ENCODE peak calls at places on chromosomes 1 and 21, in ten cellular contexts. E is GDM1, J is fibroblast of the conjunctiva, R is neural progenitor cell, P is mucosa of gallbladder, T is right lobe of liver, C is glomerular endothelial cell, U is lower lobe of right lung, Z is midbrain, H is nucleus accumbens. Y is an unnamed sample.

GRCh38 chr1:205693421-205693991 is 13.2 kb upstream of the SLC45A3 start:
- DNase-seq in H (no peak), U (no peak), E (no peak), P (no peak), J (no peak), Z (no peak), R (no peak), T (no peak), C (no peak), Y (no peak)

GRCh38 chr1:16371725-16372124 is 4.7 kb downstream of the SZRD1 start:
- DNase-seq in T (no peak), R (no peak), E (no peak), U (no peak), P (no peak), C (no peak), H (no peak), J (no peak), Z (no peak), Y (no peak)

GRCh38 chr1:78825561-78825960 is 175.9 kb downstream of the IFI44 start:
- DNase-seq in P (no peak), R (no peak), Z (no peak), T (no peak), J (no peak), H (no peak), U (no peak), E (no peak), C (no peak), Y (no peak)

GRCh38 chr1:191714810-191715209 is 443.5 kb upstream of the RGS18 start:
- DNase-seq in R (no peak), H (no peak), Z (no peak), T (no peak), E (no peak), P (no peak), U (no peak), C (no peak), J (no peak), Y (no peak)

GRCh38 chr1:23384312-23385058 is 14.8 kb upstream of the ZNF436 start:
- DNase-seq in J (no peak), R (no peak), Z (no peak), T (no peak), C (no peak), E (no peak), P (no peak), H (no peak), U (no peak), Y (no peak)

GRCh38 chr1:216841165-216841564 is 117.9 kb upstream of the ESRRG start:
- DNase-seq in U (no peak), T (no peak), P (no peak), J (no peak), H (no peak), R (no peak), C (no peak), E (no peak), Z (no peak), Y (no peak)

GRCh38 chr1:40944326-40944725 is 35.2 kb upstream of the CTPS1 start:
- DNase-seq in C (no peak), Z (no peak), E (no peak), R (no peak), J (peak; percentile 70), U (no peak), T (peak; percentile 72), P (peak; percentile 64), H (no peak), Y (no peak)

GRCh38 chr1:172180886-172181285 is 239.6 kb upstream of the C1orf105 start:
- DNase-seq in C (no peak), Z (peak; percentile 33), J (peak; percentile 42), P (peak; percentile 19), R (no peak), T (no peak), E (no peak), U (peak; percentile 53), H (peak; percentile 1), Y (no peak)

GRCh38 chr21:41947596-41948403 is 6.0 kb downstream of the C2CD2 start:
- DNase-seq in Z (peak; percentile 90), T (no peak), P (no peak), J (no peak), U (no peak), H (peak; percentile 77), E (no peak), C (no peak), R (no peak), Y (no peak)

GRCh38 chr1:97640677-97641076 is 280.2 kb downstream of the DPYD start:
- DNase-seq in U (no peak), H (no peak), J (no peak), P (no peak), R (no peak), T (no peak), Z (no peak), C (no peak), E (no peak), Y (no peak)

GRCh38 chr21:45283019-45283610 is 4.6 kb downstream of the POFUT2 start:
- DNase-seq in U (peak; percentile 41), R (no peak), H (no peak), E (no peak), Z (no peak), J (no peak), P (no peak), C (no peak), T (peak; percentile 31), Y (no peak)

GRCh38 chr1:39081266-39082139 is 55.4 kb downstream of the NDUFS5 start:
- DNase-seq in J (no peak), C (no peak), H (no peak), Z (no peak), E (no peak), R (no peak), P (no peak), T (no peak), U (peak; percentile 54), Y (no peak)

GRCh38 chr21:35336534-35336933 is 287.4 kb upstream of the RUNX1 start:
- DNase-seq in Z (no peak), T (no peak), P (no peak), R (no peak), E (no peak), H (no peak), U (no peak), C (no peak), J (no peak), Y (no peak)

GRCh38 chr1:40592107-40592773 is 60.8 kb downstream of the ZNF684 start:
- DNase-seq in J (no peak), Z (peak; percentile 46), P (peak; percentile 19), U (no peak), H (no peak), E (no peak), C (no peak), R (peak; percentile 19), T (no peak), Y (no peak)

GRCh38 chr1:174671826-174672225 is 224.1 kb downstream of the GPR52 start:
- DNase-seq in H (no peak), T (no peak), U (no peak), J (no peak), C (no peak), R (no peak), P (no peak), E (no peak), Z (no peak), Y (no peak)

GRCh38 chr1:211566431-211567025 is 12.4 kb downstream of the SLC30A1 start:
- DNase-seq in U (no peak), H (no peak), C (no peak), Z (no peak), T (no peak), R (no peak), J (no peak), P (no peak), E (no peak), Y (peak; percentile 50)

GRCh38 chr1:168484083-168484482 is 59.7 kb downstream of the XCL2 start:
- DNase-seq in H (no peak), E (no peak), P (no peak), T (no peak), Z (no peak), C (no peak), J (no peak), R (no peak), U (no peak), Y (no peak)

GRCh38 chr1:44576456-44577150 is 97.7 kb downstream of the TMEM53 start:
- DNase-seq in U (no peak), C (no peak), H (peak; percentile 56), T (no peak), P (no peak), J (no peak), Z (peak; percentile 79), R (peak; percentile 61), E (no peak), Y (no peak)

GRCh38 chr1:97350241-97350640 is 570.6 kb downstream of the DPYD start:
- DNase-seq in E (no peak), T (no peak), C (no peak), P (no peak), J (no peak), Z (no peak), H (no peak), R (no peak), U (no peak), Y (no peak)

GRCh38 chr1:23745515-23745914 is 2.2 kb downstream of the ELOA start:
- DNase-seq in E (no peak), T (no peak), Z (no peak), C (no peak), J (no peak), H (no peak), P (no peak), U (no peak), R (peak; percentile 15), Y (no peak)

GRCh38 chr1:51960262-51960661 is 30.2 kb downstream of the RAB3B start:
- DNase-seq in E (no peak), R (no peak), H (no peak), Z (no peak), P (no peak), C (no peak), U (no peak), J (no peak), T (no peak), Y (no peak)

GRCh38 chr1:199616947-199617346 is 410.6 kb upstream of the NR5A2 start:
- DNase-seq in T (no peak), R (no peak), C (no peak), J (no peak), Z (no peak), P (no peak), H (no peak), U (no peak), E (no peak), Y (no peak)

GRCh38 chr21:8998946-8999681 is 1522.3 kb upstream of the TPTE start:
- DNase-seq in U (no peak), T (no peak), J (no peak), C (no peak), Z (no peak), R (no peak), P (no peak), H (no peak), E (no peak), Y (no peak)

GRCh38 chr1:228176461-228177182 is 11.0 kb downstream of the IBA57 start:
- DNase-seq in U (peak; percentile 46), J (no peak), T (no peak), Z (no peak), E (no peak), P (no peak), R (no peak), C (no peak), H (no peak), Y (no peak)

GRCh38 chr1:223135176-223135575 is 7.9 kb downstream of the TLR5 start:
- DNase-seq in H (no peak), T (no peak), C (no peak), J (peak; percentile 45), E (no peak), P (peak; percentile 34), U (no peak), R (no peak), Z (no peak), Y (no peak)

GRCh38 chr1:203100163-203100867 is 14.5 kb upstream of the MYOG start:
- DNase-seq in C (no peak), E (no peak), P (no peak), H (no peak), U (no peak), R (no peak), T (no peak), Z (no peak), J (no peak), Y (no peak)

GRCh38 chr21:44686000-44686781 is 4.2 kb upstream of the KRTAP12-1 start:
- DNase-seq in H (no peak), J (no peak), E (no peak), R (peak; percentile 78), U (peak; percentile 44), C (no peak), P (peak; percentile 7), T (no peak), Z (no peak), Y (no peak)

GRCh38 chr1:222096883-222097282 is 355.0 kb upstream of the DUSP10 start:
- DNase-seq in Z (no peak), J (no peak), R (no peak), P (no peak), H (no peak), E (no peak), C (no peak), U (no peak), T (no peak), Y (no peak)